ENCODE peak calls at places on chromosomes 2 and 18, in eight cellular contexts. H is A549; S is T1000; T is stimulated activated CD8-positive, alpha-beta memory T cell treated with anti-CD3 and anti-CD28 coated beads, Interleukin-7, amount 100 ng/mL, for 1 hour; L is B cell; M is myocyte; A is CD4-positive, alpha-beta T cell; W is mesendoderm. D is an unnamed sample.

GRCh38 chr2:111698743-111699554 is 185.0 kb downstream of the ANAPC1 start:
- DNase-seq in H (peak; percentile 97), S (peak; percentile 88), T (peak; percentile 20), L (no peak), M (peak; percentile 98), A (peak; percentile 10), W (peak; percentile 85), D (peak; percentile 95)

GRCh38 chr18:60249388-60249787 is 123.2 kb downstream of the MC4R start:
- DNase-seq in H (no peak), S (no peak), T (no peak), L (no peak), M (no peak), A (no peak), W (no peak), D (no peak)

GRCh38 chr2:42957109-42958035 is 165.0 kb upstream of the HAAO start:
- DNase-seq in H (no peak), S (no peak), T (no peak), L (no peak), M (peak; percentile 71), A (no peak), W (peak; percentile 33), D (no peak)

GRCh38 chr2:42010743-42011298 is 37.0 kb upstream of the PKDCC start:
- DNase-seq in H (no peak), S (no peak), T (no peak), L (no peak), M (peak; percentile 90), A (no peak), W (no peak), D (no peak)

GRCh38 chr2:145931836-145932352 is 1412.0 kb upstream of the ZEB2 start:
- DNase-seq in H (no peak), S (no peak), T (no peak), L (no peak), M (no peak), A (no peak), W (peak; percentile 27), D (no peak)

GRCh38 chr2:68368657-68369339 is 3.7 kb downstream of the PLEK start:
- DNase-seq in H (peak; percentile 27), S (peak; percentile 65), T (no peak), L (no peak), M (peak; percentile 61), A (no peak), W (peak; percentile 23), D (no peak)

GRCh38 chr18:63306819-63307554 is 12.6 kb downstream of the BCL2 start:
- DNase-seq in H (no peak), S (no peak), T (no peak), L (no peak), M (no peak), A (no peak), W (no peak), D (no peak)

GRCh38 chr2:57076856-57077255 is 893.1 kb downstream of the CCDC85A start:
- DNase-seq in H (no peak), S (no peak), T (no peak), L (no peak), M (peak; percentile 3), A (no peak), W (no peak), D (no peak)

GRCh38 chr18:8957731-8958130 is 144.8 kb upstream of the NDUFV2 start:
- DNase-seq in H (no peak), S (no peak), T (no peak), L (no peak), M (no peak), A (no peak), W (no peak), D (no peak)

GRCh38 chr2:1744446-1745170 is at the start of gene PXDN:
- DNase-seq in H (no peak), S (peak; percentile 40), T (no peak), L (no peak), M (peak; percentile 77), A (no peak), W (peak; percentile 74), D (no peak)

D was measured in HCT116.